ENCODE peak calls at places on chromosomes 5 and 9, in five cellular contexts. H, S, V, I and T are unnamed samples.

GRCh38 chr5:72441861-72442540 is 65.2 kb downstream of the ZNF366 start:
- DNase-seq in H (no peak), S (no peak), V (peak), I (no peak), T (no peak)

GRCh38 chr5:93274291-93274690 is 306.7 kb downstream of the NR2F1-AS1 start:
- DNase-seq in H (no peak), S (no peak), V (peak), I (no peak), T (peak)

GRCh38 chr9:121298689-121299112 is 30.7 kb downstream of the GSN start:
- DNase-seq in H (peak), S (no peak), V (no peak), I (peak), T (no peak)

GRCh38 chr5:103624748-103625147 is 62.2 kb upstream of the NUDT12 start:
- DNase-seq in H (no peak), S (no peak), V (peak), I (no peak), T (no peak)

GRCh38 chr9:95091574-95091970 is 225.9 kb downstream of the FANCC start:
- DNase-seq in H (no peak), S (no peak), V (peak), I (no peak), T (no peak)

GRCh38 chr5:57549546-57549945 is 66.9 kb upstream of the ACTBL2 start:
- DNase-seq in H (no peak), S (no peak), V (no peak), I (no peak), T (no peak)

GRCh38 chr9:134058716-134059115 is 9.1 kb downstream of the BRD3 start:
- DNase-seq in H (no peak), S (no peak), V (no peak), I (peak), T (no peak)

GRCh38 chr5:138212828-138213160 is 329 bp downstream of the CDC23 start:
- DNase-seq in H (no peak), S (no peak), V (no peak), I (no peak), T (no peak)

GRCh38 chr9:33133186-33133585 is 34.0 kb downstream of the B4GALT1 start:
- DNase-seq in H (no peak), S (no peak), V (no peak), I (peak), T (no peak)

GRCh38 chr5:160956011-160956410 is 104.0 kb upstream of the ATP10B start:
- DNase-seq in H (no peak), S (no peak), V (no peak), I (no peak), T (no peak)

GRCh38 chr5:147472669-147473131 is 37.2 kb downstream of the DPYSL3 start:
- DNase-seq in H (no peak), S (no peak), V (no peak), I (no peak), T (no peak)

GRCh38 chr5:14342306-14342705 is 199.2 kb downstream of the TRIO start:
- DNase-seq in H (no peak), S (no peak), V (peak), I (no peak), T (no peak)

GRCh38 chr5:76947064-76947463 is 5.8 kb upstream of the CRHBP start:
- DNase-seq in H (peak), S (no peak), V (no peak), I (no peak), T (no peak)

GRCh38 chr5:59800375-59800893 is 93.1 kb downstream of the PDE4D start:
- DNase-seq in H (no peak), S (no peak), V (no peak), I (no peak), T (no peak)

GRCh38 chr5:96297867-96298266 is 135.2 kb downstream of the PCSK1 start:
- DNase-seq in H (no peak), S (no peak), V (peak), I (no peak), T (no peak)

GRCh38 chr9:86944974-86945867 is 2.1 kb downstream of the GAS1 start:
- DNase-seq in H (peak), S (no peak), V (no peak), I (peak), T (no peak)

GRCh38 chr5:167899490-167899889 is 392.0 kb upstream of the WWC1 start:
- DNase-seq in H (no peak), S (no peak), V (no peak), I (no peak), T (no peak)

GRCh38 chr9:89969156-89969566 is 364.3 kb downstream of the GADD45G start:
- DNase-seq in H (no peak), S (no peak), V (no peak), I (no peak), T (no peak)

GRCh38 chr9:108434036-108434435 is 421.8 kb downstream of the ACTL7B start:
- DNase-seq in H (no peak), S (no peak), V (no peak), I (no peak), T (no peak)

GRCh38 chr5:74034738-74035137 is 408.7 kb downstream of the ARHGEF28 start:
- DNase-seq in H (no peak), S (peak), V (peak), I (no peak), T (peak)

GRCh38 chr5:126503602-126504104 is 80.4 kb downstream of the GRAMD2B start:
- DNase-seq in H (no peak), S (peak), V (peak), I (no peak), T (no peak)

GRCh38 chr5:133892306-133892705 is 76.1 kb downstream of the C5orf15 start:
- DNase-seq in H (no peak), S (no peak), V (no peak), I (no peak), T (no peak)

GRCh38 chr9:18566125-18566524 is 92.2 kb downstream of the ADAMTSL1 start:
- DNase-seq in H (no peak), S (no peak), V (peak), I (no peak), T (no peak)

GRCh38 chr5:84242286-84242685 is 142.4 kb downstream of the EDIL3 start:
- DNase-seq in H (no peak), S (no peak), V (peak), I (no peak), T (no peak)

GRCh38 chr9:120735415-120736126 is 21.3 kb upstream of the MEGF9 start:
- DNase-seq in H (no peak), S (no peak), V (no peak), I (peak), T (no peak)

GRCh38 chr5:122076669-122077450 is 1.2 kb downstream of the LOX start:
- DNase-seq in H (peak), S (peak), V (peak), I (peak), T (peak)

GRCh38 chr5:60945760-60946253 is 802 bp downstream of the NDUFAF2 start:
- DNase-seq in H (peak), S (peak), V (peak), I (peak), T (peak)

GRCh38 chr9:105921057-105921721 is 226.8 kb downstream of the TMEM38B start:
- DNase-seq in H (no peak), S (no peak), V (peak), I (no peak), T (no peak)

GRCh38 chr9:18568969-18569368 is 95.0 kb downstream of the ADAMTSL1 start:
- DNase-seq in H (no peak), S (no peak), V (peak), I (no peak), T (no peak)

GRCh38 chr5:25441810-25442209 is 797.0 kb upstream of the CDH10 start:
- DNase-seq in H (no peak), S (no peak), V (no peak), I (no peak), T (no peak)

GRCh38 chr9:69063839-69064238 is 28.3 kb downstream of the FXN start:
- DNase-seq in H (no peak), S (no peak), V (no peak), I (no peak), T (no peak)

GRCh38 chr9:91935805-91936204 is 14.2 kb downstream of the ROR2 start:
- DNase-seq in H (no peak), S (no peak), V (no peak), I (no peak), T (no peak)

GRCh38 chr5:9156282-9156681 is 389.6 kb downstream of the SEMA5A start:
- DNase-seq in H (peak), S (no peak), V (peak), I (peak), T (no peak)
- TF ChIP-seq CTCF in H (peak), S (no peak), V (peak), I (peak), T (peak)

GRCh38 chr5:179326176-179326997 is 18.9 kb downstream of the ADAMTS2 start:
- DNase-seq in H (peak), S (no peak), V (no peak), I (peak), T (no peak)
- H3K4me3 ChIP-seq in H (no peak), S (no peak), V (no peak), I (no peak), T (no peak)

DNA sequence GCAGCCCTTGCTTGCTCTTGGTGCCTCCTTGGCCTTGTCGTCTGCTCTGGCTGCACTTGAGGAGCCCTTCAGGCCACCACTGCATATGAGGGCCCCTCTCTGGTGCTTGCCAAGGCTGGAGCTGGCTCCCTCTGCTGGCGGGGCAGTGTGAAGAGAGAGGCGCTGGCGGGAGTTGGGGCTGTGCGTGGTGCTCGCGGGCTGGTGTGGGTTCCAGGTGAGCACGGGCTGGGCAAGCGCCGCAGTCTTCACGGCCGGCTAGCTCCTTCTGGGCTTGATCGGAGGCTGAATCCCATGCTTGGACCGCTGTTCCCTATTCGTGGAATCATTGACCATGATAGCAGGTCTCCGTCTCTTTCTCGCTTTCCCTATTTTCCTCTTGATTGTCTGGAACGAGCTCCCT is 56.5 kb downstream of the XRCC4 start:
- DNase-seq in H (no peak), S (no peak), V (no peak), I (peak), T (no peak)
- TF ChIP-seq CTCF in H (no peak), S (no peak), V (no peak), I (no peak), T (no peak)

GRCh38 chr5:169646856-169647255 is 9.8 kb downstream of the DOCK2 start:
- DNase-seq in H (no peak), S (no peak), V (no peak), I (no peak), T (no peak)
- H3K4me3 ChIP-seq in H (no peak), S (no peak), V (no peak), I (no peak), T (no peak)

DNA sequence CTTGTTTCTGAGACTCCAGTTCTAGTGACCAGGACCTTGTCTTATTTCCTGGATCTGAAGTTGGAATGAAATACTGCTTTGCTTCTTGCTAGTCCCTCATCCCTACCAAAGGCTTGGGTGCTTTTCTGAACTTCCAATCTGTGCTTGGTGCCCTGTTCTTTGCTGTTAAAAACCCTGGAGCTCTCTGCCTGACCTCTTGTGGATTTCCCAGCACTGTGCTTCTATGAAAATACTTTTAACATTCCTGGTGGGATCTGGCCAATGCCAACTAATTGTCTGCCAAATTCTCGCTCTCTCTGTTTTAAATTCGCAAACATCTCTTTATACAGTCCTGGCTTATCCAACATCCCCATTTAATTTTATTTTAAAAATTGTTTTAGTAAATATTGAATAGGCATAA is 26.7 kb upstream of the CSNK1G3 start:
- DNase-seq in H (no peak), S (no peak), V (no peak), I (no peak), T (no peak)
- TF ChIP-seq CTCF in H (no peak), S (no peak), V (no peak), I (no peak), T (no peak)

GRCh38 chr5:111074244-111074643 is 2.7 kb downstream of the TSLP start:
- DNase-seq in H (no peak), S (no peak), V (no peak), I (no peak), T (no peak)
- H3K4me3 ChIP-seq in H (peak), S (no peak), V (peak), I (peak), T (peak)

GRCh38 chr9:124511891-124512805 is 4.9 kb upstream of the NR5A1 start:
- DNase-seq in H (no peak), S (no peak), V (no peak), I (no peak), T (no peak)

GRCh38 chr9:124513374-124513994 is 6.3 kb upstream of the NR5A1 start:
- DNase-seq in H (peak), S (no peak), V (no peak), I (no peak), T (no peak)

GRCh38 chr9:124510650-124511425 is 3.6 kb upstream of the NR5A1 start:
- DNase-seq in H (no peak), S (no peak), V (no peak), I (no peak), T (no peak)

GRCh38 chr9:124512806-124513204 is 5.6 kb upstream of the NR5A1 start:
- DNase-seq in H (no peak), S (no peak), V (no peak), I (no peak), T (no peak)

DNA sequence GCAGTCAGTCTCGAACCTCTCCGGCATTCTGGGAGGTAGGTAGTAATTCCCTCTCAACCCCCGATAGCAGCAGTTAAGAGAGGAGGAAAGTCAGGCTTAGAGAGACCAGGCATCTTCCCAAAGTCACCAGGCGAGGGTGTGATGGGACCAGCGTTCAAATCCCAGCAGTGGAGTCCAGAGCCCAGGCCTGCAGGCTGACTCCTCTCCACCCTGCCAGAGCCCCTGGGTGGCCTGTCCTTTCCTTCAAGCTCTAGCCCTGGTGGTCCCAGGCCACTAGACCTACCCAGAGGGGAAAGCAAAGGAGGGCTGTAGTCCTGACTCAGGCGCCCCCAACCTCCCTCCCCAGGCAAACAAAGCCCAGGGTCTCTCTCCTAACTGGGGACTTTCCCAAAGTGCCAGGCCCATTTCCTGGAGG is 4.2 kb upstream of the NR5A1 start:
- DNase-seq in H (no peak), S (no peak), V (no peak), I (no peak), T (no peak)
- TF ChIP-seq CTCF in H (no peak), S (no peak), V (peak), I (no peak), T (no peak)